ENCODE peak calls at places on chromosomes 6 and 20, in five cellular contexts. E, L, P, O and Z are unnamed samples.

GRCh38 chr6:148947621-148948444 is 201.0 kb downstream of the UST start:
- DNase-seq in E (peak), L (peak), P (no peak), O (peak), Z (peak)

GRCh38 chr6:5998741-5999687 is 7.7 kb downstream of the NRN1 start:
- DNase-seq in O (no peak), E (peak), L (no peak), P (no peak), Z (no peak)

GRCh38 chr6:129030231-129030630 is 147.3 kb downstream of the LAMA2 start:
- DNase-seq in L (no peak), P (no peak), E (no peak), O (no peak), Z (no peak)

GRCh38 chr6:7267521-7268091 is 45.4 kb downstream of the SSR1 start:
- DNase-seq in P (no peak), L (peak), O (peak), E (peak), Z (peak)

GRCh38 chr20:45407067-45407745 is 883 bp upstream of the DBNDD2 start:
- DNase-seq in L (no peak), P (no peak), O (no peak), E (peak), Z (no peak)

GRCh38 chr6:132948889-132949288 is 134.5 kb downstream of the RPS12 start:
- DNase-seq in E (no peak), O (no peak), L (no peak), P (no peak), Z (peak)

GRCh38 chr6:69915346-69915745 is 49.0 kb downstream of the COL19A1 start:
- DNase-seq in E (no peak), P (no peak), L (no peak), O (no peak), Z (no peak)

GRCh38 chr6:9455794-9456193 is 959.1 kb downstream of the TFAP2A start:
- DNase-seq in E (no peak), O (no peak), P (no peak), L (no peak), Z (no peak)

GRCh38 chr6:154661751-154662150 is 71.5 kb upstream of the SCAF8 start:
- DNase-seq in L (no peak), O (no peak), E (no peak), P (no peak), Z (peak)

GRCh38 chr6:142013875-142014495 is 118.7 kb upstream of the GJE1 start:
- DNase-seq in E (no peak), O (no peak), P (no peak), L (no peak), Z (no peak)

GRCh38 chr6:21049572-21049971 is 515.3 kb downstream of the CDKAL1 start:
- DNase-seq in P (no peak), L (no peak), E (no peak), O (peak), Z (no peak)

GRCh38 chr6:75438186-75438880 is 55.3 kb downstream of the FILIP1 start:
- DNase-seq in P (no peak), O (peak), L (no peak), E (no peak), Z (no peak)

GRCh38 chr6:105890521-105891244 is 195.5 kb upstream of the PRDM1 start:
- DNase-seq in L (no peak), P (no peak), E (no peak), O (no peak), Z (no peak)

GRCh38 chr20:47875302-47876025 is 90.2 kb upstream of the SULF2 start:
- DNase-seq in L (no peak), E (no peak), O (no peak), P (no peak), Z (no peak)

GRCh38 chr20:313948-314347 is 11.4 kb upstream of the SOX12 start:
- DNase-seq in E (no peak), P (no peak), O (peak), L (peak), Z (no peak)

GRCh38 chr6:16690244-16691142 is 70.8 kb downstream of the ATXN1 start:
- DNase-seq in L (peak), O (peak), P (no peak), E (no peak), Z (no peak)

GRCh38 chr6:15586528-15586927 is 76.3 kb downstream of the DTNBP1 start:
- DNase-seq in E (no peak), P (no peak), L (no peak), O (no peak), Z (no peak)

GRCh38 chr20:41175201-41175651 is 37.9 kb downstream of the PLCG1 start:
- DNase-seq in L (no peak), P (no peak), O (no peak), E (no peak), Z (no peak)

GRCh38 chr6:134331255-134331654 is 13.3 kb upstream of the SGK1 start:
- DNase-seq in L (no peak), E (no peak), O (no peak), P (no peak), Z (no peak)

GRCh38 chr6:168603234-168603633 is 162.2 kb downstream of the SMOC2 start:
- DNase-seq in L (no peak), O (no peak), P (no peak), E (peak), Z (no peak)

GRCh38 chr20:10987651-10988383 is 314.0 kb upstream of the JAG1 start:
- DNase-seq in P (no peak), E (no peak), L (no peak), O (peak), Z (no peak)

GRCh38 chr20:288956-289692 is 1.4 kb downstream of the C20orf96 start:
- DNase-seq in L (no peak), P (no peak), O (no peak), E (no peak), Z (peak)

GRCh38 chr6:82877213-82878195 is 188.1 kb downstream of the UBE3D start:
- DNase-seq in P (no peak), E (no peak), O (no peak), L (no peak), Z (no peak)

GRCh38 chr6:82144007-82144851 is 103.3 kb downstream of the IBTK start:
- DNase-seq in L (peak), O (peak), E (no peak), P (no peak), Z (no peak)

GRCh38 chr6:43021270-43022047 is at the start of gene RRP36:
- DNase-seq in E (peak), O (peak), P (no peak), L (peak), Z (peak)
- TF ChIP-seq POLR2A in E (no peak), O (no peak), P (peak), L (peak), Z (peak)

GRCh38 chr6:23783901-23784300 is 342.1 kb upstream of the NRSN1 start:
- DNase-seq in O (no peak), P (no peak), L (no peak), E (no peak), Z (no peak)
- TF ChIP-seq POLR2A in O (no peak), P (no peak), L (no peak), E (no peak), Z (no peak)

DNA sequence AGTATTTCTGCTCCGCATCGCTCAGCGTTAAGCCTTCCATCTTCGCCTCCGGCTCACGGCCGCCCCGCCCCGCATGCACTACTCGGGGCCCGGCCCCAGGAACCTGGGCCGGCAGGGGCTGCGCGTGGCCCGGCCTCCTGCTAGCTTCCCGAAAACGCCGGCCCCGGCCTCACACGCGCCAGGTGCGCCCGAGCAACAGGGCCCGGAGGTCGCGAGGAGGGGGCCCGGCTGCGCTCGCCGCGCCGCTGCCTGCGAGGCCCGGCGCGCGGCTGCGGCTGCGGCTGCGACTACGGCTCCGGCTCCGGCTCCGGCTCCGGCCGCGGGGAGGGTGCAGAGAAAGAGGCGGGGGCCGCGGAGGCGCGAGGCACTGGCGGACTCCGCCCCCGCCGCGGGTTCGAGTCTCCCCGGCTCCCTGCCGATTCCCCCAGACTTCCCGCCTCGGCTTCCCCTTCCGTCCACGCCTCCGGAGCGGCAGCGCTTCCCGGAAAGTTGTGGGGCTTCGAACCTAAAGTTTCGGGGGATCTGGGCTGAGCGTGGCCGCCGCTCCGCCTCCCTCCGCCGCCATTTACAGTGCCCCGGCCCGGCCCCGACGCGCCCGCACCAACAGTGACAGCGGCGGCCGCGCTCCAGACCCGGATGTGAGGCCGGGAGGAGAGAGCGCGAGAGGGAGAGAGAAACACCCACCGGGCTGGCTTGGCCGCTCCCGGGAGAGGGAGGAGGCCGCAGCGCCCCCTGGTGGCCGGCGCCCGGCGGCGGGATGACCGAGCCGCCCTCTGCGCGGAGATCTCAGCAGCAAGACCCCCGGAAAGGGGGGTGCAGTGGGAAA is at the start of gene REPS1:
- DNase-seq in L (peak), O (peak), E (peak), P (peak), Z (peak)
- TF ChIP-seq POLR2A in L (peak), O (peak), E (peak), P (peak), Z (peak)

DNA sequence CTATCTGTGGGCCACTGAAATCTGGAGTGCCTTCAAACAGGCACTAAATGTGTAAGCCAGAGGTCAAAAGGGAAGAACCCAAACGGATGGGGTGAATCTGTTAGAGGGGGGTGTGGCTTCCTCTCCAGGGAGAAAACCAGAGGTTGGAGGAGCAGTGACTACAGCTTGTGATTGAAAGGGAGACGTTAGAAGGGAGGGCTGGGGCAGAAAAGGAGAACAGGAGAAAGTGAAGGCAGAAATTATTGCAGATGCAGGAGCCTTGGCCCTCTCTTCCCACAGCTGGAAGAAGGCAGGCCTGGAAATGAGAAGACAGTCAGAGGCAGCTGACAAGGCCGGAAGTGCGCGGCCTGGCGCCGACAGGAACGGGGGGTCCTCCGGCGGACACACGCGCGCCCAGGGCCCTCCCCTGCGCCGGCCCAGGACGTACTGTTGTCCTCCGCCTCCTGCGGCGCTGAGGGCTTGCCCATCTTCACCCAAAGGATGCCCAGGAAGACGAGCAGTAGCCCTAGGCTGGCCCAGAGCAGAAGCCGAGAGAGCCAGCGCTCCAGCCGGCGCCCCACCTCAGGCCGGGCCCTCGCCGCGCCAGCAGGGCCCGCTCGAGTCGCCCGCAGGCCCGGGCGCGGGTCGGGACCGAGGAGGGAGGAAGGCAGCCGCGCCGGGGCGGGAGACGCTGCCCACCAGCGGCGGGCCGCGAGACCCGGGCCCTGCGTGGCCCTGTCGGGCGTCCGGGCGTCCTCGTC is 806 bp downstream of the LEMD2 start:
- DNase-seq in E (peak), L (peak), P (peak), O (peak), Z (peak)
- TF ChIP-seq POLR2A in E (peak), L (peak), P (peak), O (peak), Z (no peak)